ENCODE peak calls at places on chromosomes 6 and 20, in four cellular contexts. One of them, this sample, is unnamed.
A peak's percentile ranks its signal among the peaks of the same experiment; 100 is the strongest.

GRCh38 chr6:170260686-170261085 is 30.2 kb downstream of the DLL1 start:
- DNase-seq in WTC11: no peak
- DNase-seq in HepG2: no peak
- DNase-seq in GM12878: no peak
- DNase-seq in this sample: peak; percentile 35

GRCh38 chr6:76682842-76683241 is 610.4 kb upstream of the IMPG1 start:
- DNase-seq in WTC11: no peak
- DNase-seq in HepG2: peak; percentile 2
- DNase-seq in GM12878: no peak
- DNase-seq in this sample: no peak

GRCh38 chr20:32487381-32487780 is 97.8 kb downstream of the NOL4L start:
- DNase-seq in WTC11: no peak
- DNase-seq in HepG2: no peak
- DNase-seq in GM12878: no peak
- DNase-seq in this sample: no peak

GRCh38 chr6:148890091-148890490 is 143.3 kb downstream of the UST start:
- DNase-seq in WTC11: no peak
- DNase-seq in HepG2: no peak
- DNase-seq in GM12878: no peak
- DNase-seq in this sample: no peak

GRCh38 chr6:35427851-35428321 is 24.3 kb upstream of the FANCE start:
- DNase-seq in WTC11: no peak
- DNase-seq in HepG2: no peak
- DNase-seq in GM12878: no peak
- DNase-seq in this sample: no peak

GRCh38 chr20:58073945-58074920 is 154.2 kb downstream of the ANKRD60 start:
- DNase-seq in WTC11: no peak
- DNase-seq in HepG2: no peak
- DNase-seq in GM12878: no peak
- DNase-seq in this sample: no peak

GRCh38 chr6:116144590-116144989 is 18.7 kb upstream of the COL10A1 start:
- DNase-seq in WTC11: no peak
- DNase-seq in HepG2: peak; percentile 69
- DNase-seq in GM12878: no peak
- DNase-seq in this sample: peak; percentile 28

GRCh38 chr6:109693128-109693527 is 2.0 kb downstream of the FIG4 start:
- DNase-seq in WTC11: no peak
- DNase-seq in HepG2: no peak
- DNase-seq in GM12878: no peak
- DNase-seq in this sample: no peak

GRCh38 chr6:33217681-33218080 is 9.4 kb downstream of the RING1 start:
- DNase-seq in WTC11: no peak
- DNase-seq in HepG2: no peak
- DNase-seq in GM12878: no peak
- DNase-seq in this sample: peak; percentile 6

GRCh38 chr20:45851501-45851900 is 5.7 kb downstream of the ACOT8 start:
- DNase-seq in WTC11: no peak
- DNase-seq in HepG2: no peak
- DNase-seq in GM12878: no peak
- DNase-seq in this sample: no peak

GRCh38 chr20:57986776-57987175 is 241.7 kb downstream of the ANKRD60 start:
- DNase-seq in WTC11: no peak
- DNase-seq in HepG2: no peak
- DNase-seq in GM12878: no peak
- DNase-seq in this sample: no peak

GRCh38 chr20:47468290-47469050 is 33.2 kb upstream of the NCOA3 start:
- DNase-seq in WTC11: no peak
- DNase-seq in HepG2: no peak
- DNase-seq in GM12878: peak; percentile 85
- DNase-seq in this sample: no peak

GRCh38 chr6:85610182-85610895 is 16.7 kb upstream of the SNX14 start:
- DNase-seq in WTC11: no peak
- DNase-seq in HepG2: no peak
- DNase-seq in GM12878: no peak
- DNase-seq in this sample: no peak

GRCh38 chr6:15330174-15330934 is 84.5 kb downstream of the JARID2 start:
- DNase-seq in WTC11: no peak
- DNase-seq in HepG2: no peak
- DNase-seq in GM12878: no peak
- DNase-seq in this sample: no peak

GRCh38 chr6:136343700-136344099 is 54.1 kb upstream of the BCLAF1 start:
- DNase-seq in WTC11: no peak
- DNase-seq in HepG2: no peak
- DNase-seq in GM12878: no peak
- DNase-seq in this sample: no peak

GRCh38 chr6:142537612-142538478 is 236.0 kb downstream of the ADGRG6 start:
- DNase-seq in WTC11: peak; percentile 59
- DNase-seq in HepG2: peak; percentile 45
- DNase-seq in GM12878: no peak
- DNase-seq in this sample: peak; percentile 65

GRCh38 chr6:167547751-167548150 is 222.9 kb downstream of the TTLL2 start:
- DNase-seq in WTC11: no peak
- DNase-seq in HepG2: no peak
- DNase-seq in GM12878: no peak
- DNase-seq in this sample: no peak

GRCh38 chr6:111573892-111574800 is 31.5 kb downstream of the TRAF3IP2 start:
- DNase-seq in WTC11: no peak
- DNase-seq in HepG2: no peak
- DNase-seq in GM12878: no peak
- DNase-seq in this sample: no peak

GRCh38 chr6:20509211-20509610 is 25.0 kb upstream of the CDKAL1 start:
- DNase-seq in WTC11: no peak
- DNase-seq in HepG2: no peak
- DNase-seq in GM12878: no peak
- DNase-seq in this sample: no peak

GRCh38 chr6:30357678-30358339 is 12.9 kb downstream of the RPP21 start:
- DNase-seq in WTC11: peak; percentile 81
- DNase-seq in HepG2: peak; percentile 60
- DNase-seq in GM12878: no peak
- DNase-seq in this sample: peak; percentile 51

GRCh38 chr20:6882911-6883310 is 115.4 kb downstream of the BMP2 start:
- DNase-seq in WTC11: no peak
- DNase-seq in HepG2: no peak
- DNase-seq in GM12878: no peak
- DNase-seq in this sample: no peak

GRCh38 chr6:124943658-124944057 is 18.6 kb upstream of the RNF217 start:
- DNase-seq in WTC11: no peak
- DNase-seq in HepG2: no peak
- DNase-seq in GM12878: no peak
- DNase-seq in this sample: no peak

GRCh38 chr6:64034840-64035656 is 399.4 kb downstream of the PHF3 start:
- DNase-seq in WTC11: no peak
- DNase-seq in HepG2: no peak
- DNase-seq in GM12878: no peak
- DNase-seq in this sample: no peak

GRCh38 chr6:43461936-43462335 is 6.6 kb upstream of the DLK2 start:
- DNase-seq in WTC11: no peak
- DNase-seq in HepG2: no peak
- DNase-seq in GM12878: no peak
- DNase-seq in this sample: no peak

GRCh38 chr20:14721926-14722325 is 384.5 kb upstream of the FLRT3 start:
- DNase-seq in WTC11: no peak
- DNase-seq in HepG2: no peak
- DNase-seq in GM12878: no peak
- DNase-seq in this sample: no peak

GRCh38 chr6:7469696-7470095 is 71.8 kb upstream of the DSP start:
- DNase-seq in WTC11: no peak
- DNase-seq in HepG2: no peak
- DNase-seq in GM12878: no peak
- DNase-seq in this sample: no peak

GRCh38 chr6:31922942-31923341 is 4.6 kb upstream of the C2 start:
- DNase-seq in WTC11: peak; percentile 50
- DNase-seq in HepG2: peak; percentile 73
- DNase-seq in GM12878: no peak
- DNase-seq in this sample: no peak

GRCh38 chr20:61933481-61933950 is 132.2 kb downstream of the TAF4 start:
- DNase-seq in WTC11: peak; percentile 8
- DNase-seq in HepG2: no peak
- DNase-seq in GM12878: no peak
- DNase-seq in this sample: no peak

GRCh38 chr20:20084296-20084752 is 32.0 kb downstream of the CFAP61 start:
- DNase-seq in WTC11: no peak
- DNase-seq in HepG2: no peak
- DNase-seq in GM12878: no peak
- DNase-seq in this sample: no peak

GRCh38 chr6:100803264-100803663 is 77.9 kb downstream of the ASCC3 start:
- DNase-seq in WTC11: no peak
- DNase-seq in HepG2: no peak
- DNase-seq in GM12878: no peak
- DNase-seq in this sample: no peak

GRCh38 chr6:159751448-159751847 is 10.4 kb upstream of the ACAT2 start:
- DNase-seq in WTC11: no peak
- DNase-seq in HepG2: no peak
- DNase-seq in GM12878: no peak
- DNase-seq in this sample: no peak

GRCh38 chr6:143260857-143261256 is 189.6 kb downstream of the ADAT2 start:
- DNase-seq in WTC11: no peak
- DNase-seq in HepG2: no peak
- DNase-seq in GM12878: no peak
- DNase-seq in this sample: no peak

GRCh38 chr20:5159928-5160327 is 33.1 kb downstream of the CDS2 start:
- DNase-seq in WTC11: no peak
- DNase-seq in HepG2: no peak
- DNase-seq in GM12878: no peak
- DNase-seq in this sample: no peak

GRCh38 chr6:56835612-56836011 is 119.3 kb upstream of the BEND6 start:
- DNase-seq in WTC11: no peak
- DNase-seq in HepG2: no peak
- DNase-seq in GM12878: no peak
- DNase-seq in this sample: no peak

DNA sequence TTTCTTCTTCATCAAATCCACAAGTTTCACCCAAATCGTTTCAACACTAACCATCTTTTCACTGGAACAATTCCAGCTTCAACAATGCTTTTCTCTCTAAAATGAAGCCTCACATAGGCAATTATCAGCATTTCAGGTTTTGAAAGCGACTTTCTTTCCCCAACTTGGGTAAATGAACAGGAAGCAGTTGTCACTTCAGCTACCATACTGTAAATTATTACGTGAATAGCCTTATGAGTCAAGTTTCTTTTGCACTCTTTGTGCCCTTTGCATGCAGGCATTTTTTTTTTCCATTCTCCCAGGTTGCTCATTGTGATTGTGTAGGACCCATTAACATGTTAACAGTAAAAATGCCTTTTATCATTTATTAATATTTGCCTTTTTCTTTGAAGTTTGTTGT is 121.7 kb upstream of the BTBD3 start:
- DNase-seq in WTC11: no peak
- DNase-seq in HepG2: no peak
- DNase-seq in GM12878: no peak
- DNase-seq in this sample: no peak
- TF ChIP-seq CBFB in WTC11: no peak
- TF ChIP-seq CBFB in HepG2: no peak
- TF ChIP-seq CBFB in GM12878: no peak
- TF ChIP-seq CBFB in this sample: no peak

GRCh38 chr6:127291495-127291894 is 24.8 kb downstream of the RNF146 start:
- DNase-seq in WTC11: no peak
- DNase-seq in HepG2: no peak
- DNase-seq in GM12878: peak; percentile 39
- DNase-seq in this sample: no peak
- TF ChIP-seq CBFB in WTC11: no peak
- TF ChIP-seq CBFB in HepG2: no peak
- TF ChIP-seq CBFB in GM12878: no peak
- TF ChIP-seq CBFB in this sample: no peak

DNA sequence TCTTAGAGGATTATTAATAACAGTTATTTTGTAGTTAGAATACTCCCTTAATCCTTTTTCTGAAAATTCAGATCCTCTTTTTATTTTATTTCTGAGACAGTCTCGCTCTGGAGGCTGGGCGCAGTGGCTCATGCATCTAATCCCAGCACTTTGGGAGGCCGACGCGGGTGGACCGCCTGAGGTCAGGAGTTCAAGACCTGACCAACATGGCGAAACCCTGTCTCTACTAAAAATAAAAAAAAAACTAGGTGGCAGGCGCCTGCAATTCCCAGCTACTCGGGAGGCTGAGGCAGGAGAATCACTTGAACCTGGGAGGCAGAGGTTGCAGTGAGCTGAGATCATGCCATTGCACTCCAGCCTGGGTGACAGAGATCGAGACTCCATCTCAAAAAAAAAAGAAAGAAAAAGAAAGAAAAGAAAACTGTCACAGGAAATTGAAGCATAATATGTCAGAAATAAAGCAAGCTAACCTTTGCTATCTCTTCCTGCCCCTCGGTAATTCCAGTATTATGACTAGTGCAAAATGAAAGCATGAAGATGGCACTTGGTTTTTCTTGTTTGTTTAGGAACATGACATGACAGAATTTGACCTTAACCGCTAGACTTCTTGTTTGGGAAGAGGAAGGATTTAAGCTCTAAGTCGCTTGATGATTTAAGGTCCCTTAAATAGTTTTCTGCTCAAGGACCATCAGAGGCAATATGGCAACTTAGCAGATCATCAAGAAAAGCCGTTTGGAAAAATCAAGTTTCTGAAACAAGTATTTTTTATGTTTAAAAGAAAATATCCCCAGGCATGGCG is 1.8 kb upstream of the RBM39 start:
- DNase-seq in WTC11: no peak
- DNase-seq in HepG2: peak; percentile 79
- DNase-seq in GM12878: no peak
- DNase-seq in this sample: no peak
- TF ChIP-seq CBFB in WTC11: no peak
- TF ChIP-seq CBFB in HepG2: no peak
- TF ChIP-seq CBFB in GM12878: no peak
- TF ChIP-seq CBFB in this sample: no peak

GRCh38 chr6:156876302-156876701 is 99.1 kb downstream of the ARID1B start:
- DNase-seq in WTC11: peak; percentile 76
- DNase-seq in HepG2: no peak
- DNase-seq in GM12878: no peak
- DNase-seq in this sample: peak; percentile 33
- TF ChIP-seq CBFB in WTC11: no peak
- TF ChIP-seq CBFB in HepG2: no peak
- TF ChIP-seq CBFB in GM12878: no peak
- TF ChIP-seq CBFB in this sample: no peak

GRCh38 chr6:157531169-157531985 is 150.4 kb downstream of the ZDHHC14 start:
- DNase-seq in WTC11: peak; percentile 55
- DNase-seq in HepG2: peak; percentile 100
- DNase-seq in GM12878: no peak
- DNase-seq in this sample: no peak
- TF ChIP-seq CBFB in WTC11: no peak
- TF ChIP-seq CBFB in HepG2: peak; percentile 88
- TF ChIP-seq CBFB in GM12878: no peak
- TF ChIP-seq CBFB in this sample: no peak